ENCODE peak calls at places on chromosome 6, in nine cellular contexts. M is fibroblast of lung; H is hepatocyte; V is CD8-positive, alpha-beta T cell; S is right lobe of liver; C is heart left ventricle; E is neuronal stem cell; Z is Peyer's patch; P is psoas muscle. R is an unnamed sample.

GRCh38 chr6:84081222-84081621 is 47.6 kb downstream of the MRAP2 start:
- DNase-seq in M (no peak), H (no peak), V (no peak), S (no peak), C (no peak), E (no peak), Z (no peak), P (no peak), R (no peak)

GRCh38 chr6:20791932-20792331 is 257.7 kb downstream of the CDKAL1 start:
- DNase-seq in M (peak; percentile 39), H (no peak), V (no peak), S (no peak), C (no peak), E (no peak), Z (no peak), P (no peak), R (no peak)

GRCh38 chr6:31142356-31142755 is 3.5 kb upstream of the PSORS1C2 start:
- DNase-seq in M (no peak), H (no peak), V (no peak), S (no peak), C (no peak), E (no peak), Z (no peak), P (no peak), R (no peak)

GRCh38 chr6:27275025-27275956 is 27.8 kb downstream of the PRSS16 start:
- DNase-seq in M (no peak), H (no peak), V (no peak), S (no peak), C (no peak), E (no peak), Z (no peak), P (no peak), R (no peak)

GRCh38 chr6:119720160-119720559 is 370.6 kb upstream of the MAN1A1 start:
- DNase-seq in M (peak; percentile 15), H (no peak), V (no peak), S (no peak), C (no peak), E (no peak), Z (no peak), P (no peak), R (no peak)

GRCh38 chr6:4256969-4257368 is 121.6 kb upstream of the ECI2 start:
- DNase-seq in M (no peak), H (peak; percentile 8), V (no peak), S (no peak), C (no peak), E (no peak), Z (no peak), P (no peak), R (no peak)

GRCh38 chr6:167407239-167408064 is 82.6 kb downstream of the TTLL2 start:
- DNase-seq in M (no peak), H (no peak), V (no peak), S (no peak), C (no peak), E (no peak), Z (no peak), P (no peak), R (no peak)

GRCh38 chr6:36038120-36038876 is 10.7 kb downstream of the MAPK14 start:
- DNase-seq in M (no peak), H (no peak), V (no peak), S (no peak), C (no peak), E (no peak), Z (no peak), P (no peak), R (no peak)

GRCh38 chr6:166671434-166672061 is 44.5 kb upstream of the RPS6KA2 start:
- DNase-seq in M (peak; percentile 44), H (peak; percentile 38), V (no peak), S (no peak), C (no peak), E (no peak), Z (no peak), P (no peak), R (no peak)

GRCh38 chr6:39923394-39923793 is 10.9 kb downstream of the MOCS1 start:
- DNase-seq in M (no peak), H (no peak), V (no peak), S (peak; percentile 94), C (peak; percentile 83), E (no peak), Z (peak; percentile 89), P (no peak), R (no peak)

GRCh38 chr6:118581489-118581959 is 33.4 kb downstream of the PLN start:
- DNase-seq in M (peak; percentile 74), H (peak; percentile 43), V (no peak), S (no peak), C (no peak), E (no peak), Z (no peak), P (no peak), R (no peak)

GRCh38 chr6:12545837-12546658 is 170.5 kb upstream of the PHACTR1 start:
- DNase-seq in M (no peak), H (no peak), V (no peak), S (no peak), C (no peak), E (no peak), Z (no peak), P (no peak), R (no peak)

GRCh38 chr6:39236742-39237141 is 7.5 kb upstream of the KCNK5 start:
- DNase-seq in M (no peak), H (no peak), V (no peak), S (no peak), C (no peak), E (no peak), Z (no peak), P (no peak), R (no peak)

GRCh38 chr6:21522773-21523490 is 70.6 kb upstream of the SOX4 start:
- DNase-seq in M (no peak), H (no peak), V (no peak), S (no peak), C (no peak), E (peak; percentile 27), Z (no peak), P (no peak), R (no peak)

GRCh38 chr6:37765182-37765780 is 54.2 kb upstream of the ZFAND3 start:
- DNase-seq in M (no peak), H (no peak), V (no peak), S (peak; percentile 58), C (no peak), E (no peak), Z (no peak), P (no peak), R (no peak)

GRCh38 chr6:83273596-83273995 is 80.4 kb downstream of the RWDD2A start:
- DNase-seq in M (peak; percentile 76), H (no peak), V (no peak), S (no peak), C (no peak), E (no peak), Z (no peak), P (no peak), R (no peak)

GRCh38 chr6:146962332-146962731 is 241.9 kb upstream of the STXBP5 start:
- DNase-seq in M (no peak), H (no peak), V (no peak), S (no peak), C (no peak), E (no peak), Z (no peak), P (no peak), R (no peak)

GRCh38 chr6:135145509-135145865 is 35.6 kb upstream of the MYB start:
- DNase-seq in M (no peak), H (no peak), V (no peak), S (no peak), C (no peak), E (no peak), Z (no peak), P (no peak), R (no peak)

GRCh38 chr6:18262812-18263560 is 1.3 kb downstream of the DEK start:
- DNase-seq in M (no peak), H (no peak), V (peak; percentile 24), S (no peak), C (no peak), E (no peak), Z (no peak), P (no peak), R (peak; percentile 33)

GRCh38 chr6:139240161-139241010 is 51.4 kb downstream of the TXLNB start:
- DNase-seq in M (peak; percentile 97), H (peak; percentile 53), V (no peak), S (no peak), C (no peak), E (no peak), Z (no peak), P (no peak), R (no peak)

GRCh38 chr6:4413073-4413472 is 277.7 kb upstream of the ECI2 start:
- DNase-seq in M (peak; percentile 57), H (no peak), V (no peak), S (no peak), C (no peak), E (no peak), Z (no peak), P (no peak), R (no peak)

GRCh38 chr6:163457637-163458561 is 43.4 kb downstream of the QKI start:
- DNase-seq in M (peak; percentile 94), H (peak; percentile 39), V (no peak), S (no peak), C (no peak), E (no peak), Z (no peak), P (peak; percentile 20), R (no peak)
- H3K4me1 ChIP-seq in M (peaks cover 25% of the 10 kb centered on the region), H (no peaks in the 10 kb centered on the region), V (peaks cover 28% of the 10 kb centered on the region), S (no peaks in the 10 kb centered on the region), C (peaks cover 89% of the 10 kb centered on the region), E (peaks cover 7% of the 10 kb centered on the region), Z (no peaks in the 10 kb centered on the region), P (peaks cover 95% of the 10 kb centered on the region), R (peaks cover 14% of the 10 kb centered on the region)

GRCh38 chr6:152978058-152978457 is 4.8 kb downstream of the FBXO5 start:
- DNase-seq in M (no peak), H (no peak), V (no peak), S (no peak), C (no peak), E (no peak), Z (no peak), P (no peak), R (no peak)
- H3K4me1 ChIP-seq in M (peaks cover 10% of the 10 kb centered on the region), H (peaks cover 19% of the 10 kb centered on the region), V (peaks cover 7% of the 10 kb centered on the region), S (no peaks in the 10 kb centered on the region), C (peaks cover 11% of the 10 kb centered on the region), E (peaks cover 27% of the 10 kb centered on the region), Z (no peaks in the 10 kb centered on the region), P (peaks cover 11% of the 10 kb centered on the region), R (peaks cover 5% of the 10 kb centered on the region)

GRCh38 chr6:47303383-47303782 is 6.3 kb downstream of the TNFRSF21 start:
- DNase-seq in M (no peak), H (no peak), V (no peak), S (no peak), C (no peak), E (no peak), Z (no peak), P (no peak), R (no peak)
- H3K4me1 ChIP-seq in M (no peaks in the 10 kb centered on the region), H (peaks cover 40% of the 10 kb centered on the region), V (no peaks in the 10 kb centered on the region), S (no peaks in the 10 kb centered on the region), C (peaks cover 3% of the 10 kb centered on the region), E (peaks cover 3% of the 10 kb centered on the region), Z (no peaks in the 10 kb centered on the region), P (no peaks in the 10 kb centered on the region), R (no peaks in the 10 kb centered on the region)

DNA sequence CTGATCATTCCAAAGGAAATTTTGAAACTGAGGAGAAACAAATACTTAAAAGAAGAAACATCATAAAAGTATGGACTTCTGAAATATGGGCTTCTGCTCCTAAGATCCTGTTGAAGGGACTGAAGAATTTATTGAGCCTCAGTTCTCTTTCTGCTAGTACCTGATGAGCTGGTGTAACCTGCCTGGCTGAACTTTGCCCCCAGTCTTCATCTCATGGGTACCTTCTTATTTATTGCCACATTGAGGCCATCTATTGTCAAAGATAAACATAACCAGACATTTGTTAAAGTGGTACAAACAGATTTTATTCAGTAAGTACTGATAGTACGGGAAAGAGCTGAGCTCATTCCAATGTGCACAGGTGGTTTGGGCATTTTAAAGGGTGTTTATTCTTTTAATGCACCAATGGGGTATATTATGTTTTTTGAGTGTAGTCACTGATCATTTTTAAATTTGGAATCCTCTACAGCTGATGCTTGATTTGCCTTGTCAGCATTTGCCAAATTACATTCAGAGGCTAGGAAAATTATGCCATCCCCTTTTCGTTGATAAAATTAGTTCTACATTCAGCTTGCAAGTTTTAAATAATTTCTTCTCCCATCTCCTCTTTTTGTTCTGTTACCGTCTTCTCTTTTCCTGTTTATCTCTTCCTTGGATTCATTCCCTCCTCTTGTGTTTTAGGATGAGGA is 118.2 kb downstream of the PRIM2 start:
- DNase-seq in M (no peak), H (peak; percentile 35), V (no peak), S (no peak), C (no peak), E (no peak), Z (no peak), P (no peak), R (no peak)
- H3K4me1 ChIP-seq in M (peaks cover 10% of the 10 kb centered on the region), H (peaks cover 19% of the 10 kb centered on the region), V (no peaks in the 10 kb centered on the region), S (no peaks in the 10 kb centered on the region), C (peaks cover 8% of the 10 kb centered on the region), E (no peaks in the 10 kb centered on the region), Z (no peaks in the 10 kb centered on the region), P (peaks cover 18% of the 10 kb centered on the region), R (no peaks in the 10 kb centered on the region)